ENCODE peak calls at places on chromosome 11, in eight cellular contexts. C is pancreas, J is lung, U is keratinocyte, L is astrocyte, B is right atrium auricular region, Q is small intestine, M is IMR-90. X is an unnamed sample. For H3K4me1, the result is how much of the 10 kb centered on the place peaks cover.

GRCh38 chr11:35615911-35616900 is 2.1 kb upstream of the FJX1 start:
- DNase-seq in C (peak), J (no peak), U (no peak), L (peak), B (no peak), Q (peak), M (peak), X (peak)

GRCh38 chr11:94751806-94752205 is 16.4 kb upstream of the AMOTL1 start:
- DNase-seq in C (no peak), J (no peak), U (no peak), L (no peak), B (no peak), Q (no peak), M (no peak), X (no peak)

GRCh38 chr11:57523419-57523818 is 7.1 kb downstream of the TIMM10 start:
- DNase-seq in C (no peak), J (no peak), U (no peak), L (no peak), B (no peak), Q (no peak), M (no peak), X (no peak)

GRCh38 chr11:64267207-64267945 is 16.0 kb downstream of the PLCB3 start:
- DNase-seq in C (no peak), J (no peak), U (no peak), L (no peak), B (no peak), Q (peak), M (no peak), X (no peak)

GRCh38 chr11:57513911-57514537 is 1.5 kb downstream of the SLC43A1 start:
- DNase-seq in C (peak), J (peak), U (no peak), L (peak), B (peak), Q (peak), M (peak), X (peak)

GRCh38 chr11:69603978-69604524 is 36.9 kb upstream of the CCND1 start:
- DNase-seq in C (no peak), J (no peak), U (no peak), L (peak), B (no peak), Q (no peak), M (no peak), X (no peak)

GRCh38 chr11:93193721-93194120 is 4.1 kb downstream of the SLC36A4 start:
- DNase-seq in C (no peak), J (no peak), U (no peak), L (no peak), B (no peak), Q (no peak), M (no peak), X (no peak)

GRCh38 chr11:959608-960007 is 33.9 kb downstream of the AP2A2 start:
- DNase-seq in C (no peak), J (no peak), U (no peak), L (no peak), B (no peak), Q (no peak), M (no peak), X (peak)

GRCh38 chr11:11396290-11397042 is 43.4 kb upstream of the CSNK2A3 start:
- DNase-seq in C (no peak), J (no peak), U (no peak), L (peak), B (no peak), Q (no peak), M (peak), X (peak)

GRCh38 chr11:119092880-119093665 is 8.4 kb downstream of the HMBS start:
- DNase-seq in C (no peak), J (no peak), U (no peak), L (peak), B (no peak), Q (no peak), M (peak), X (no peak)

GRCh38 chr11:47991894-47992293 is 11.5 kb downstream of the PTPRJ start:
- DNase-seq in C (no peak), J (no peak), U (no peak), L (no peak), B (no peak), Q (no peak), M (no peak), X (no peak)
- H3K4me1 ChIP-seq in C (under half), J (under half), U (under half), L (under half), B (under half), Q (under half), M (under half), X (under half)

DNA sequence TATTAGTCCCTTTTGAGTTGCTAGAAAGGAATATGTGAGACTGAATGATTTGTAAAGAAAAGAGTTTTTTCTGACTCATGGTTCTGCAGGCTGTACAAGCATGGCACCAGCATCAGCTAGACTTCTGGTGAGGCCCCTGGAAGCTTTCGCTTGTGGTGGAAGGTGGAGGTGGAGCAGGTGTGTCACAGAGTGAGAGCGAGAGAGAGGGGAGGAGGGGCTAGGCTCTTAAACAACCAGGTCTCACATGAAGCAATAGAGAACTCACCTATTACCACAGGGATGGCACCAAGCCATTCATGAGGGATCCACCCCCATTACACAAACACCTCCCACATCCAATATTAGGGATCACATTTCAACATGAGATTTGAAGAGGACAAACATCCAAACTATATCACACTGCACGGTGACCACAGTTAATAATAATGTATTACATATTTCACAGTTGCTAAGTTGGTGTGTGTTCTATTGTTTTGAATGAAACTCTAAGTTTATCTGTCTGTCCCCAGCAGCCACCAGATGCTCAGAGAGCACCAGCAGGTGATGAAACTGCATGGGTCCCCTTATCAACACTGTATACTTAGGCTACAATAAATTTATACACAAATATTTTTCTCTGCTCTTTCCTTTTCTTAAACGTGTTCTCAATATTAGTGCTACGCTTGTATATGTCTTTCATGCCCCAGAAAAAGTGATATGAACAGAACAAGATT is 14.1 kb downstream of the ZFP91 start:
- DNase-seq in C (no peak), J (no peak), U (no peak), L (no peak), B (no peak), Q (peak), M (no peak), X (peak)
- H3K4me3 ChIP-seq in C (no peak), J (no peak), U (no peak), L (no peak), B (no peak), Q (no peak), M (no peak), X (no peak)

DNA sequence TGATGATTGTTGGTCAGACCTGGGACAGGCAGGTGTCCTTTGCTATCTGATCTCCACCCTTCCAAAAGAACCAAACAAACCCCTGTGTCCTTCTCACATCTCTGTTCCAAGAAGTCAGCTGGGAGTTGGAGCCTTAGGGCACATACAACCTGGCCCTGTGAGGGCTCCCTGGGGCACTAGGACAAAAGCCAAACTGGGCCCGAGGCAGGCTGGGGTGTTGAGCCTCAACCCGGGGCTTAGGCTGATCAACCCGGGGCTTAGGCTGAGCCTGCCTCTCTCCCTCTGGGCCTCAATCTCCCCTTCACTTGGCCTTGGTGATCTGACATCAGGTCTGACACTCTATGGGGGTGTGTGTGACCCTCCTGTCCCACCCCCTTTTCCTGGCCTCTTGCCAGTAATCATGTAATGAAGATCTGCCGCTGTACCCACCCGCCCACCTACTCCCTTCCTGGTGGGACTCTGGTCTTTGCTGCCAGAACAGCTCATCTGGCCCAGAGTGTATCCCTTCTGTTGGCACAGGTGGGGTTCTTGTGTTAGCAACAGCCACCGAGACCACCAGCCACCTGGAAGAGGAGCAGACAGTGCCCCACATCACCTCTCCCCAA is 22.8 kb upstream of the UVRAG start:
- DNase-seq in C (no peak), J (no peak), U (no peak), L (no peak), B (no peak), Q (no peak), M (no peak), X (no peak)
- H3K4me1 ChIP-seq in C (under half), J (under half), U (under half), L (under half), B (under half), Q (under half), M (under half), X (under half)

DNA sequence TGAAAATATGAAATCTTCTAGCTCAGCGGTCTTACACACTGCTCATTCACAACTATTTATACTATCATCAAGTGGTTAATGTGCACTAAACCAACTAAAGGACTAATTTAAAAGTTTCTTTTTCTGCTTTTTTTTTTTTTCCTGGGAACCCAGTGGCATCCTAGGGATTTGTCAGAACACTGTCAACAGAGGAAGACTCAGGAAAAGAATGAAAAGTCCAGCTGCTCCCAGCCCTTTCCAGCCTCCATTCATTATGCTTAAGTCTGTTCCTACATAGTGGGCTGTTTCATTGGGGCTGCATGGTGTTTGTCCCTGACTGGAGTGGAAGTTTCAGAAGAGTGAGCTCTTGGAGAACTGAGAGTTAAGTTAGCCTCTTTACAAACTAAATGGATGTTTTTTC is 391.1 kb downstream of the AASDHPPT start:
- DNase-seq in C (no peak), J (no peak), U (no peak), L (no peak), B (no peak), Q (no peak), M (no peak), X (no peak)
- H3K4me3 ChIP-seq in C (no peak), J (no peak), U (no peak), L (no peak), B (no peak), Q (no peak), M (no peak), X (no peak)

GRCh38 chr11:111361082-111361801 is 17.8 kb downstream of the POU2AF1 start:
- DNase-seq in C (no peak), J (no peak), U (no peak), L (no peak), B (no peak), Q (no peak), M (no peak), X (no peak)
- H3K4me1 ChIP-seq in C (half or more), J (under half), U (under half), L (under half), B (under half), Q (under half), M (under half), X (under half)

DNA sequence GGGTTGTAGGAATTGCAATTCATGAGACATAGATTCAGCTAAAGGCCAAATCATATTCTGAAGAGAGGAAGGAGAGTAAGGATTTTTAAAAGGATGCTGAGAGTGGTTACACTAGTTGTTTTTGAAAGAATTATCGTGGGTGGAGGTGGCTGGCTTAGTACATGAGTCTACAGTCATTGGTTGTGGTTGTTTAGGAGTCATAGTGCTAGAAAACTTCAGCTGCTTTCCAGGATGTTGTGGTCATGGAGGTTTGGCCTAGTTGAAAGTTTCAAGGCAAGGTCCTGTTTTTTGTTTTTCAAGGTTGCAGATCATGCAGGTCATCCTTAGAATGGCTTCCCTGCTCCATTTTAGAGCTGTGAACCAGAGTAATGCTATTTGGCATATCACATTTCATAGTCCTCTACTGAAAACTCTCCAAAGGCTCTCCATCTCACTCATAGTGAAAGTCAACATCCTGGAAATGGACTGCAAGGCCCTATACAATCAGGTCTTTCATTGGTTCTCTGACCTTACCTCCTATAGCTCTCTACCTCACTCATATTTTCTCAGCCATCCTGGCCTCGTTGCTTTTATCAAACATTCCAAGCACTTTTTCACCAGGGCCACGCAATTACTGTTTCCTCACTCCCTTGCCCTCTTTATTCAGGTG is 26.1 kb upstream of the ZBTB44 start:
- DNase-seq in C (no peak), J (no peak), U (no peak), L (no peak), B (no peak), Q (peak), M (peak), X (no peak)
- H3K4me3 ChIP-seq in C (no peak), J (no peak), U (no peak), L (no peak), B (no peak), Q (no peak), M (no peak), X (no peak)

DNA sequence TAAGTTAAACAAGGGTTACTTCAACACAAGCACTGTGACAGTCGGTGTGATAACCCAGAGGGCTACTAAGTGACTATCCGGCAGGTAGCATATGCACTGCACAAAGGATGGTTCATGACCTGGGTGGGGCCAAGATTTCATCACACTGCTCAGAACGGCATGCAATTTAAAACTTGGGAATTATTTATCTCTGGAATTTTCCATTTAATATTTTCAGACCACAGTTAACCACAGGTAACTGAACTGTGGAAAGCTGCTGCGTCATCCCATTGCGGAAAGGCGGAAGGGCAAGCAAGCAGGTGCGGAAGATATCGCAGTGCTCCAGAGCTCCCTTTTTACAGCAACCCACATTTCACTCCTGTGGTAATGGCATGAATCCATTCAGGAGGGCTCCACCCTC is 540.8 kb downstream of the INSC start:
- DNase-seq in C (no peak), J (no peak), U (no peak), L (no peak), B (no peak), Q (peak), M (no peak), X (peak)
- H3K4me1 ChIP-seq in C (under half), J (under half), U (under half), L (under half), B (under half), Q (under half), M (under half), X (under half)